ENCODE peak calls at places on chromosomes 6 and 20, in four cellular contexts. L is A549, Y is IMR-90, B is K562. U is an unnamed sample.
A peak's percentile ranks its signal among the peaks of the same experiment; 100 is the strongest.

GRCh38 chr6:108242721-108243120 is 18.1 kb downstream of the SNX3 start:
- DNase-seq in Y (no peak), L (no peak), B (no peak), U (no peak)

GRCh38 chr6:168645326-168645725 is 204.3 kb downstream of the SMOC2 start:
- DNase-seq in Y (no peak), L (no peak), B (no peak), U (no peak)

GRCh38 chr6:35402136-35402855 is 49.8 kb upstream of the FANCE start:
- DNase-seq in B (no peak), Y (no peak), L (peak; percentile 25), U (peak; percentile 93)

GRCh38 chr6:163417595-163417994 is 3.1 kb downstream of the QKI start:
- DNase-seq in B (no peak), Y (no peak), L (no peak), U (no peak)

GRCh38 chr6:135535989-135536414 is 38.5 kb upstream of the AHI1 start:
- DNase-seq in B (peak; percentile 52), Y (peak; percentile 98), L (peak; percentile 63), U (peak; percentile 40)

GRCh38 chr6:21999012-21999528 is 297.8 kb downstream of the PRL start:
- DNase-seq in L (no peak), Y (peak; percentile 76), B (no peak), U (no peak)

GRCh38 chr20:24962510-24962909 is 13.4 kb downstream of the CST7 start:
- DNase-seq in B (no peak), L (no peak), Y (no peak), U (no peak)

GRCh38 chr20:49557449-49557848 is 10.5 kb downstream of the PTGIS start:
- DNase-seq in L (no peak), B (peak; percentile 5), Y (peak; percentile 50), U (no peak)

GRCh38 chr6:148747493-148748160 is 797 bp downstream of the UST start:
- DNase-seq in L (peak; percentile 5), B (no peak), Y (peak; percentile 21), U (no peak)

GRCh38 chr6:39947611-39948068 is 13.4 kb upstream of the MOCS1 start:
- DNase-seq in L (no peak), B (no peak), Y (no peak), U (no peak)

GRCh38 chr6:33144373-33144772 is 47.9 kb downstream of the COL11A2 start:
- DNase-seq in L (no peak), B (no peak), Y (no peak), U (no peak)

GRCh38 chr20:1381753-1382591 is 10.9 kb downstream of the FKBP1A start:
- DNase-seq in L (no peak), B (no peak), Y (peak; percentile 63), U (no peak)

GRCh38 chr6:136607932-136608772 is 57.9 kb upstream of the MAP7 start:
- DNase-seq in L (peak; percentile 70), B (peak; percentile 57), Y (peak; percentile 80), U (peak; percentile 59)

GRCh38 chr6:41066867-41067304 is 5.3 kb downstream of the OARD1 start:
- DNase-seq in Y (peak; percentile 84), L (peak; percentile 77), B (peak; percentile 57), U (peak; percentile 88)

GRCh38 chr6:22062807-22063408 is 233.9 kb downstream of the PRL start:
- DNase-seq in B (no peak), L (no peak), Y (no peak), U (no peak)

GRCh38 chr6:32153252-32153834 is 598 bp upstream of the PPT2 start:
- DNase-seq in B (peak; percentile 68), L (no peak), Y (peak; percentile 41), U (peak; percentile 48)

GRCh38 chr20:4673371-4674001 is 48.2 kb upstream of the PRND start:
- DNase-seq in B (peak; percentile 87), L (no peak), Y (no peak), U (no peak)

GRCh38 chr6:160221423-160221822 is 37.2 kb downstream of the SLC22A2 start:
- DNase-seq in B (no peak), Y (no peak), L (peak; percentile 46), U (peak; percentile 13)

GRCh38 chr6:161085246-161085645 is 93.7 kb downstream of the MAP3K4 start:
- DNase-seq in L (no peak), Y (peak; percentile 10), B (no peak), U (no peak)

GRCh38 chr20:41623625-41624024 is 5.4 kb upstream of the CHD6 start:
- DNase-seq in B (no peak), L (no peak), Y (no peak), U (no peak)

GRCh38 chr20:37958856-37959255 is 55.9 kb downstream of the VSTM2L start:
- DNase-seq in L (no peak), B (peak; percentile 57), Y (no peak), U (no peak)

GRCh38 chr6:155248021-155249001 is 15.5 kb upstream of the CLDN20 start:
- DNase-seq in B (peak; percentile 33), Y (peak; percentile 77), L (peak; percentile 50), U (peak; percentile 43)

GRCh38 chr6:113998811-113999210 is 27.9 kb upstream of the HDAC2 start:
- DNase-seq in Y (no peak), L (no peak), B (no peak), U (no peak)

GRCh38 chr6:147676468-147676867 is 168.0 kb downstream of the SAMD5 start:
- DNase-seq in L (no peak), B (no peak), Y (peak; percentile 52), U (no peak)
- TF ChIP-seq MAZ in L (no peak), B (no peak), Y (no peak), U (no peak)

DNA sequence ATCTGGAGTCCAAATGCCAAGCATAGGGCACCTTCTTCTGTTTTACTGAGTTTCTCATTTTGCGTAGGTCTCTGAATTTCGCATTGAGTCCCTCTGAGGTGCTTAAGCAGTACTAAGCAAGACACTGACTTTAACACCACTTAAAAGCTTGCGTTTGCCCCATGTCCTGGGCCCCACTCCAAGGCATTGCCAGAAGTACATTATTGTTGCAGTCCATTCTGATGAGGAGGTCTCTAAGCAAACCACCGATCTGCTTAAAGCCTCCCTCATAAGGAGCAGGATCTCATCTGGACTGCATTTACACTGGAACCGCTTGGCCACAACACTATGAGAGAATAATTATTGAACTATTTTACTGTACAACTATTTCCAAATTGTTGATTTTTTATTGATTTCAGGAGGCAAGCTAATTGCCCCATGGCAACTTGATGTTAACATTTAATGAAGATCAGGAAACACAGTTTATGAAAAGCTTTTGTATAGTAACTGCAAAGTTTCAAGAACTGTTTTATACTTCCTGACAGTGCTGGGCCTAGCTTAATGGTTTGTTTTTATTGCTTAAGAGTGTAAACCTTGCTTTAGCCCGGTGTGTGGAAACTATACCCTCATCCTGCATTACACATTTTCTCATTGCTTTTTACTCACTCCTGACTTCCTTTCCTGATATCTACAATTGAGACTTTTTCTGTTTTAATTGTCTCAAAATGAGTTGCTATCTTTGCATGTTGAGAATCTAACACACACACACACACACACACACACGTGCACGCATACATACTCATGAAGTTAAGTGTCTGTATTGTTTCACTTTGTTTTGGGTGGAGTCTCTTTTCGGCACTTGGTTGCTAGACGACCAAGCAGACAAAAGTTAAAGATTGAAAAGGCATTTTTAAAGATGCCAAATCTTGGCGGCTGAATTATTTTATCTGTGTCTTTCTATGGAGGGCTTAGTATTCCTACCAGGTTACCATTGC is 16.6 kb downstream of the BMP2 start:
- DNase-seq in Y (no peak), B (no peak), L (no peak), U (no peak)
- TF ChIP-seq MAZ in Y (no peak), B (no peak), L (no peak), U (no peak)

DNA sequence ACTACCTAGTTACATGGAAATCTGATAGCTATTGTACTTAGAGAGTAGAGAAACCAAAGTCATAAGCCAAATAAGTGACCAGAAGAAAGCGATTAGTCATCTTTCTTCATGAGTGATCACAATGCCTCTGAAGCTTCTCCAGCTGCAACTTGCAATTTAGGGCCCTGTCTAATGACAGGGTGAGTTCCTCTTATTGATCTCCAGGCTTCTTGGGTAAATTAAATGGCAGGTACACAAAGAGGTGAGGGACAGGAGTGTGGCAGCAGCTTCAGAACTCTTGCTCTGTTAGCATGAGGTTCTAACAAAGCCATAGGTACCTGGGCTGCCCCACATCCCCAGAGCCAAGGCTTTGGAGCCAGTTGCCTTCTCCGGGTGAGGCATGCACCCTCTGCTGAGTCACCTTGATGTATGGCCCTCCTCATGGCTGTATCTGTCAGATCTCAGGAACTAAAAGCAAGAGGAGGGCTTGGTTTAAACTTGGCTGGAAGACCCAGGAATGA is 60.8 kb downstream of the PRDM1 start:
- DNase-seq in B (peak; percentile 36), L (no peak), Y (peak; percentile 34), U (no peak)
- TF ChIP-seq MAZ in B (no peak), L (no peak), Y (no peak), U (no peak)

GRCh38 chr20:10667077-10667401 is 6.8 kb downstream of the JAG1 start:
- DNase-seq in L (no peak), Y (no peak), B (no peak), U (no peak)
- TF ChIP-seq MAZ in L (no peak), Y (no peak), B (no peak), U (no peak)

GRCh38 chr6:2794171-2794730 is 29.1 kb downstream of the WRNIP1 start:
- DNase-seq in L (no peak), Y (peak; percentile 60), B (no peak), U (no peak)
- TF ChIP-seq MAZ in L (no peak), Y (no peak), B (no peak), U (no peak)

DNA sequence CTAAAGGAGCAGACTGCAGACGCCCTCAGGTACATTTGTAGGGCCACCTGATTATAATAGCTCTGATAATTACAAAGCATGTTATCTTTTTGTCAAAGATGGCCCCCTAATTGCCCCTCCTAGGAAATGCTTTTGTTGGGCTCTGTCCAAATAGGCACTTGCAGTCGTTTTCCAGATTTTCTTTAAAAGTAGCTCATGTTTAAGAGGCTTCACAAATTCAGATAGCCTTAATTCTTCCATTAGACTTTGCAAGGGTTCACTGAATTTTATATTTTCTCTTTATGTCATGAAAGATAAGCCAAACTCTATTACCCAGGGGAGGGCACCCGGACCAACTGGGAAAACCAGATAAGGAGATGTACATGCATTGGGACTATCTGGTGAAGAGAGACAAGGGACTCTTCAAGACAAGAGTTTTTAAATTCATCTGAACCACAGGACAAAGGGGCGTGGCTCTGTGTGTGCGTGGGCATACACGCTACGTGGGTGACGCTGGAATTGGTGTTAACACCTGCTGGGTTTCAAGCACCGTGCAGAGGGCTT is 95.6 kb downstream of the TOX2 start:
- DNase-seq in Y (no peak), L (no peak), B (peak; percentile 71), U (no peak)
- TF ChIP-seq MAZ in Y (no peak), L (no peak), B (peak; percentile 22), U (no peak)

GRCh38 chr6:119557239-119557638 is 207.7 kb upstream of the MAN1A1 start:
- DNase-seq in B (no peak), Y (no peak), L (no peak), U (no peak)

GRCh38 chr6:119566546-119567263 is 217.1 kb upstream of the MAN1A1 start:
- DNase-seq in L (no peak), B (peak; percentile 59), Y (no peak), U (no peak)

GRCh38 chr6:119565893-119566292 is 216.3 kb upstream of the MAN1A1 start:
- DNase-seq in Y (no peak), L (no peak), B (no peak), U (no peak)

DNA sequence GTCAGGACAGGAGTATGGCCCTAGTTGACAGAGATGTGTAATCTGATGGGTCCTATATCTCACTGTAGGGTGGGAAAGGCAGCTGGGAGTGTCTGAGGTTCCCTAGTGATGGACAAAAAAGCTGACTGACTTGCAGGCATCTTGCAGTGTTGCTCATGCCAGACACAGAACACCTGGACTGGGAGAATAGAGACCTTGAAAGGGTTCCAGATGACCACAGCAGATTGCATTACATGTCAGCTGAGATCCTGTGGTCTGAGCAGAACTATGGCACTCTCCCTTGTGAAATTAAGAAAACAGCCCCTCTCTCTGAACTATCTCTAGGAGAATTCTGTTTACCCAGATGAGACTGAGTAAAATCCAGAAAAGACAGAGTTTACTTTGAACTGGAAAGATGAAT is 212.6 kb upstream of the MAN1A1 start:
- DNase-seq in Y (no peak), L (no peak), B (no peak), U (no peak)
- TF ChIP-seq MAZ in Y (no peak), L (no peak), B (no peak), U (no peak)

GRCh38 chr20:34215711-34216381 is 25.4 kb upstream of the ASIP start:
- DNase-seq in Y (peak; percentile 67), L (peak; percentile 77), B (peak; percentile 69), U (peak; percentile 79)
- TF ChIP-seq MAZ in Y (no peak), L (no peak), B (peak; percentile 51), U (peak; percentile 61)

U was measured in HepG2.